ENCODE peak calls at places on chromosomes 5 and 9, in five cellular contexts. Y, S, B, X and R are unnamed samples.

GRCh38 chr9:21968331-21969010 is 25.7 kb downstream of the CDKN2A start:
- DNase-seq in S (no peak), B (no peak), X (peak; percentile 32), Y (no peak), R (peak; percentile 20)

GRCh38 chr9:99590879-99591278 is 230.8 kb upstream of the NR4A3 start:
- DNase-seq in Y (no peak), S (no peak), X (no peak), B (no peak), R (no peak)

GRCh38 chr5:145806923-145807322 is 28.2 kb downstream of the PRELID2 start:
- DNase-seq in B (no peak), S (peak; percentile 23), Y (no peak), X (no peak), R (no peak)

GRCh38 chr5:160133071-160133917 is 14.0 kb upstream of the PWWP2A start:
- DNase-seq in X (peak; percentile 64), S (no peak), B (peak; percentile 54), Y (no peak), R (peak; percentile 92)

GRCh38 chr5:123795688-123796087 is 283.7 kb downstream of the CSNK1G3 start:
- DNase-seq in B (no peak), Y (peak; percentile 52), S (no peak), X (no peak), R (no peak)

GRCh38 chr5:148469446-148470062 is 85.8 kb downstream of the FBXO38 start:
- DNase-seq in X (no peak), B (no peak), S (peak; percentile 97), Y (peak; percentile 13), R (peak; percentile 87)

GRCh38 chr5:39780341-39780740 is 355.6 kb upstream of the DAB2 start:
- DNase-seq in Y (no peak), B (no peak), X (no peak), S (peak; percentile 15), R (peak; percentile 91)

GRCh38 chr5:159257629-159258283 is 5.3 kb upstream of the UBLCP1 start:
- DNase-seq in X (no peak), Y (no peak), B (no peak), S (no peak), R (no peak)

GRCh38 chr9:133043449-133044035 is 12.7 kb downstream of the GTF3C5 start:
- DNase-seq in B (no peak), Y (no peak), X (no peak), S (no peak), R (no peak)

GRCh38 chr9:18327106-18327505 is 146.8 kb upstream of the ADAMTSL1 start:
- DNase-seq in X (no peak), Y (no peak), S (no peak), B (no peak), R (no peak)

GRCh38 chr5:113132579-113132978 is 156.0 kb downstream of the DCP2 start:
- DNase-seq in Y (no peak), X (no peak), S (no peak), B (no peak), R (no peak)

GRCh38 chr5:168714046-168714445 is 134.9 kb upstream of the PANK3 start:
- DNase-seq in Y (no peak), B (no peak), X (no peak), S (no peak), R (peak; percentile 54)

GRCh38 chr5:59296317-59297264 is 596.9 kb downstream of the PDE4D start:
- DNase-seq in S (peak; percentile 45), Y (no peak), B (no peak), X (no peak), R (peak; percentile 58)

GRCh38 chr5:122756263-122756911 is 18.5 kb upstream of the SNX2 start:
- DNase-seq in X (no peak), B (no peak), S (peak; percentile 42), Y (peak; percentile 16), R (peak; percentile 91)

DNA sequence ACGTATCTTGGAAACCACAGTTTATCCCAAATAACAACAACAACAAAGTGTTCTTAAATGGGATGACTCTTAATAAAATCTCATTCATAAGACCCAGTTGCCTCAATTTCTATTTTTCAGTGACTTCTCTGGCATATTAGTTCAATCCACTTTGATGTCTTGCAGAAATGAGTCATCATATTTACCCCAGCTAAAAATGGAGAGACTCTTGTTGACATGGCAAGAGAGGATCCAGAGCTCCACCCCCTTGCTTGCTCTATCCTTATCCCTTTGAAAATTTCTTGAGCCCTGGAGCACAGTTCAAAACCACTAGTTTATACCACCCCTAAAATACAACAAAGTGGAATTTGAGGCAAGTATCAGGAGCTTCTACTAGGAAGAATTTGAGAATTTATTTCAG is 20.8 kb downstream of the VCAN start:
- DNase-seq in X (no peak), B (no peak), S (peak; percentile 43), Y (no peak), R (peak; percentile 21)
- TF ChIP-seq CTCF in X (no peak), B (no peak), S (no peak), Y (no peak), R (no peak)

GRCh38 chr9:38375572-38375963 is 16.9 kb upstream of the ALDH1B1 start:
- DNase-seq in B (no peak), S (no peak), Y (no peak), X (no peak), R (no peak)

GRCh38 chr9:38380872-38381534 is 11.5 kb upstream of the ALDH1B1 start:
- DNase-seq in Y (no peak), X (no peak), S (peak; percentile 54), B (no peak), R (no peak)

GRCh38 chr9:38382141-38382540 is 10.4 kb upstream of the ALDH1B1 start:
- DNase-seq in Y (no peak), X (no peak), B (no peak), S (no peak), R (no peak)

GRCh38 chr9:38376266-38376665 is 16.2 kb upstream of the ALDH1B1 start:
- DNase-seq in Y (no peak), X (no peak), B (no peak), S (no peak), R (no peak)

DNA sequence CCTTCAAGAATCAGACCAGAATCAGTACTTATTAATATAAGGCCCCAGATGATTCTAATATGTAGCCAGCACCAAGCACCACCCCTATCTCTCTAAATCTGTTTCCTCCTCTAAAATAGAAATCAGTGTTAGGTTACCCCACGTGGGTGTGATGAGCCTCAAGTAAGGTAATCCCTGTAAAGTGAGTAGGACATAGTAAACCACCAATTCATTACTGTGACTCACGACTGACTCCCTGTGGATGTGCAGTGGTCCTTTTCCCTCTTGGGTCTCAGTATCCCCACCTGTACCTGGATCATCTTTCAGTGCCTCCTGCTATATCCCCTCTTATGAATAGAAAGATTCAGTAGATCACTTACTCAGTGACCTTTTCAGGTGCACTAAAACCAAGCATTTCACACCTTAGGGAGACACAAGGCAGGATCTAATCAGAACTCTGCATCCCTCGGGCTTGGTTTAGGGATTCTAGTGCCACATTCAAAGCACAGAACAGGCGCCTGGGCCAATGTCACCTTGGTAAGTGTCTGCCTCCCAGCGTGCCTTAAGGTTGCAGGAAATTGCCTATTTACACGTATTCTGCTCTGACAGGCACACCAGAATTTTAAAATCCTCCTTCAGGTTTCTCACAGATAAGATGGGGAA is 12.2 kb upstream of the ALDH1B1 start:
- DNase-seq in S (peak; percentile 71), X (no peak), B (no peak), Y (no peak), R (no peak)
- TF ChIP-seq CTCF in S (peak; percentile 45), X (no peak), B (no peak), Y (no peak), R (no peak)

GRCh38 chr9:124214596-124215550 is 42.9 kb upstream of the NEK6 start:
- DNase-seq in X (no peak), S (no peak), B (no peak), Y (no peak), R (no peak)
- TF ChIP-seq CTCF in X (no peak), S (no peak), B (no peak), Y (no peak), R (no peak)

DNA sequence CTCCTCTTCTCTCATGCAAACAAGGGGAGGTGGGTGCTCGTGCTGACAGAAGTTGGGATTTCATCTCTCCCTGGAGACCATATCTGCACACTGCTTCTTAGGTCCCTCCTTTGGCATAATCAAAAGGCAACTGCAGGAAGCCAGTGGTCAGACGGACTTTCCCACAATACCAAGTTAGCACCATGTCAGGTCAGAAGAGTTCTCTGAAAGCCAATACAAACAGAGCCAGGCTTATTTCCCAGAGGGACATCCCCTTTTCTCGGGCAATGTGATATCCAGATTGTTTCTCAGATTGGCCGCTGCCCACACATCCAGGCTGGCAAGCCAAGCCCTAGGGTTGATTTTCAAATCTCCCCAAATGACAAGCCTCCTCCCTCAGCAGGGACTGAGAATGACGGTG is 241.1 kb downstream of the NFIB start:
- DNase-seq in Y (no peak), B (no peak), X (no peak), S (no peak), R (no peak)
- TF ChIP-seq CTCF in Y (no peak), B (no peak), X (no peak), S (no peak), R (no peak)

GRCh38 chr5:115070737-115071136 is 99.0 kb downstream of the TRIM36 start:
- DNase-seq in S (no peak), X (no peak), B (no peak), Y (no peak), R (no peak)

GRCh38 chr5:115072266-115073056 is 97.2 kb downstream of the TRIM36 start:
- DNase-seq in X (peak; percentile 36), S (no peak), Y (no peak), B (no peak), R (no peak)

GRCh38 chr5:115068239-115069086 is 101.2 kb downstream of the TRIM36 start:
- DNase-seq in X (no peak), B (no peak), S (peak; percentile 56), Y (no peak), R (peak; percentile 6)

GRCh38 chr5:115069087-115069968 is 100.4 kb downstream of the TRIM36 start:
- DNase-seq in B (peak; percentile 39), S (peak; percentile 56), Y (peak; percentile 27), X (peak; percentile 46), R (peak; percentile 70)
- TF ChIP-seq CTCF in B (peak; percentile 84), S (peak; percentile 83), Y (peak; percentile 67), X (peak; percentile 50), R (peak; percentile 74)

GRCh38 chr5:140796718-140797095 is 2.1 kb downstream of the PCDHA2 start:
- DNase-seq in B (no peak), Y (no peak), S (no peak), X (no peak), R (no peak)

GRCh38 chr5:140802781-140803271 is 2.0 kb downstream of the PCDHA3 start:
- DNase-seq in S (no peak), B (no peak), Y (no peak), X (no peak), R (no peak)

GRCh38 chr5:140795259-140795641 is 598 bp downstream of the PCDHA2 start:
- DNase-seq in B (no peak), S (no peak), X (no peak), Y (no peak), R (no peak)

GRCh38 chr5:140801494-140801841 is 611 bp downstream of the PCDHA3 start:
- DNase-seq in B (no peak), X (no peak), Y (no peak), S (no peak), R (no peak)

DNA sequence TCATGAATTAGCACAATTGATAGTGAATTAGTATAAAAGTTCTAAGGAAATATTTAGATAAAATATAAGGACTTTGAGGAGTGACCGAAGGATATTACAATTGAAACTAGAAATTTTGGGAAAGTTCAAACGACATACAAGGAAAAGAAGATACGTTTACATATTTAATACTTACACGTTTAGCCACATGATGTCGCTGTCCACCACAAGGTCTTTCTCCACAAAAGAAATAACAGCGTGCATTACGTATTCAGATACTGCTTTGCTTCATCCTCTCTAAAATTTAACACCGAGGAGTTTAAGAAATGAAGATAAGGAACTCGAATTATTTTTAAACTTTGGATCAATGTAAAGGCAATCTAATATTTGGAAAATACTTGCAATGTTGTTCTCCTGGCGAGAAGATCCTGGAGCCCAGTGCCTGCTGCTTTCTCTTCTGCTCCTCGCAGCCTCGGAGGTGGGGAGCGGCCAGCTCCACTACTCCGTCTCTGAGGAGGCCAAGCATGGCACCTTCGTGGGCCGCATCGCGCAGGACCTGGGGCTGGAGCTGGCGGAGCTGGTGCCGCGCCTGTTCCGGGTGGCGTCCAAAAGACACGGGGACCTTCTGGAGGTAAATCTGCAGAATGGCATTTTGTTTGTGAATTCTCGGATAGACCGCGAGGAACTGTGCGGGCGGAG is at the start of gene PCDHA3:
- DNase-seq in X (no peak), B (no peak), S (no peak), Y (no peak), R (peak; percentile 14)
- TF ChIP-seq CTCF in X (no peak), B (no peak), S (no peak), Y (no peak), R (peak; percentile 13)